ENCODE peak calls at places on chromosome 18, in six cellular contexts. M, B, A, Y, L and T are unnamed samples.

GRCh38 chr18:59917422-59917821 is 17.6 kb downstream of the PMAIP1 start:
- DNase-seq in M (no peak), B (peak; percentile 39), A (no peak), Y (no peak), L (no peak), T (peak; percentile 41)

GRCh38 chr18:38496222-38496810 is 930.7 kb upstream of the CELF4 start:
- DNase-seq in M (no peak), B (no peak), A (no peak), Y (no peak), L (no peak), T (no peak)

GRCh38 chr18:8788503-8789429 is 83.4 kb downstream of the MTCL1 start:
- DNase-seq in M (no peak), B (peak; percentile 31), A (no peak), Y (no peak), L (no peak), T (no peak)

GRCh38 chr18:62644773-62645172 is 70.6 kb upstream of the PHLPP1 start:
- DNase-seq in M (no peak), B (no peak), A (no peak), Y (no peak), L (no peak), T (no peak)

GRCh38 chr18:67864677-67865340 is 348.3 kb upstream of the DSEL start:
- DNase-seq in M (no peak), B (no peak), A (no peak), Y (no peak), L (no peak), T (no peak)

GRCh38 chr18:54296017-54296416 is 26.7 kb downstream of the POLI start:
- DNase-seq in M (no peak), B (no peak), A (no peak), Y (no peak), L (no peak), T (no peak)

GRCh38 chr18:71221405-71221804 is 932.6 kb downstream of the SOCS6 start:
- DNase-seq in M (no peak), B (no peak), A (no peak), Y (no peak), L (no peak), T (no peak)

GRCh38 chr18:35334821-35335220 is 9.4 kb downstream of the ZNF24 start:
- DNase-seq in M (no peak), B (no peak), A (no peak), Y (no peak), L (no peak), T (no peak)

GRCh38 chr18:32877371-32877770 is 104.5 kb upstream of the KLHL14 start:
- DNase-seq in M (no peak), B (no peak), A (no peak), Y (no peak), L (no peak), T (no peak)